ENCODE peak calls at places on chromosomes 11 and 22, in nine cellular contexts. One of them, this sample, is unnamed.

GRCh38 chr11:43904737-43905515 is 24.3 kb downstream of the ALKBH3 start:
- DNase-seq in OCI-LY7: no peak
- DNase-seq in lower lobe of right lung: no peak
- DNase-seq in AG10803: peak; percentile 25
- DNase-seq in PC-3: no peak
- DNase-seq in osteocyte: no peak
- DNase-seq in colonic mucosa: no peak
- DNase-seq in mucosa of descending colon: no peak
- DNase-seq in neural crest cell: no peak
- DNase-seq in this sample: no peak

GRCh38 chr11:122817121-122817520 is 21.2 kb upstream of the CRTAM start:
- DNase-seq in neural crest cell: no peak
- DNase-seq in colonic mucosa: peak; percentile 26
- DNase-seq in lower lobe of right lung: no peak
- DNase-seq in PC-3: peak; percentile 98
- DNase-seq in AG10803: no peak
- DNase-seq in OCI-LY7: no peak
- DNase-seq in mucosa of descending colon: no peak
- DNase-seq in osteocyte: no peak
- DNase-seq in this sample: no peak

GRCh38 chr22:23875801-23876200 is 18.1 kb downstream of the SLC2A11 start:
- DNase-seq in osteocyte: no peak
- DNase-seq in OCI-LY7: no peak
- DNase-seq in AG10803: no peak
- DNase-seq in PC-3: no peak
- DNase-seq in neural crest cell: no peak
- DNase-seq in lower lobe of right lung: no peak
- DNase-seq in colonic mucosa: no peak
- DNase-seq in mucosa of descending colon: no peak
- DNase-seq in this sample: no peak

GRCh38 chr11:33617672-33618362 is 82.8 kb downstream of the C11orf91 start:
- DNase-seq in colonic mucosa: no peak
- DNase-seq in lower lobe of right lung: no peak
- DNase-seq in OCI-LY7: no peak
- DNase-seq in AG10803: no peak
- DNase-seq in mucosa of descending colon: no peak
- DNase-seq in PC-3: peak; percentile 43
- DNase-seq in osteocyte: no peak
- DNase-seq in neural crest cell: no peak
- DNase-seq in this sample: no peak

GRCh38 chr11:69376155-69377028 is 82.4 kb downstream of the MYEOV start:
- DNase-seq in mucosa of descending colon: peak; percentile 73
- DNase-seq in AG10803: no peak
- DNase-seq in colonic mucosa: peak; percentile 61
- DNase-seq in lower lobe of right lung: no peak
- DNase-seq in OCI-LY7: no peak
- DNase-seq in osteocyte: no peak
- DNase-seq in neural crest cell: no peak
- DNase-seq in PC-3: no peak
- DNase-seq in this sample: no peak

GRCh38 chr11:70605846-70606245 is 207.5 kb downstream of the CTTN start:
- DNase-seq in colonic mucosa: no peak
- DNase-seq in neural crest cell: no peak
- DNase-seq in OCI-LY7: no peak
- DNase-seq in PC-3: no peak
- DNase-seq in lower lobe of right lung: peak; percentile 2
- DNase-seq in AG10803: no peak
- DNase-seq in osteocyte: no peak
- DNase-seq in mucosa of descending colon: peak; percentile 12
- DNase-seq in this sample: no peak

GRCh38 chr11:119319702-119320592 is 3.0 kb upstream of the MCAM start:
- DNase-seq in lower lobe of right lung: no peak
- DNase-seq in OCI-LY7: no peak
- DNase-seq in PC-3: no peak
- DNase-seq in AG10803: no peak
- DNase-seq in colonic mucosa: no peak
- DNase-seq in mucosa of descending colon: peak; percentile 51
- DNase-seq in neural crest cell: peak; percentile 73
- DNase-seq in osteocyte: no peak
- DNase-seq in this sample: no peak

GRCh38 chr11:60343094-60343704 is 16.1 kb downstream of the MS4A6E start:
- DNase-seq in PC-3: peak; percentile 71
- DNase-seq in osteocyte: no peak
- DNase-seq in AG10803: no peak
- DNase-seq in colonic mucosa: no peak
- DNase-seq in neural crest cell: no peak
- DNase-seq in mucosa of descending colon: no peak
- DNase-seq in lower lobe of right lung: no peak
- DNase-seq in OCI-LY7: peak; percentile 61
- DNase-seq in this sample: no peak

GRCh38 chr11:46120361-46120710 is 918 bp downstream of the PHF21A start:
- DNase-seq in mucosa of descending colon: peak; percentile 67
- DNase-seq in neural crest cell: peak; percentile 5
- DNase-seq in PC-3: no peak
- DNase-seq in OCI-LY7: peak; percentile 39
- DNase-seq in AG10803: no peak
- DNase-seq in osteocyte: no peak
- DNase-seq in lower lobe of right lung: peak; percentile 50
- DNase-seq in colonic mucosa: no peak
- DNase-seq in this sample: no peak

GRCh38 chr11:33912405-33913361 is 20.8 kb upstream of the LMO2 start:
- DNase-seq in osteocyte: no peak
- DNase-seq in colonic mucosa: no peak
- DNase-seq in PC-3: peak; percentile 83
- DNase-seq in AG10803: peak; percentile 90
- DNase-seq in neural crest cell: no peak
- DNase-seq in lower lobe of right lung: no peak
- DNase-seq in mucosa of descending colon: no peak
- DNase-seq in OCI-LY7: no peak
- DNase-seq in this sample: peak; percentile 84

GRCh38 chr11:132803436-132803835 is 728.9 kb downstream of the OPCML start:
- DNase-seq in mucosa of descending colon: no peak
- DNase-seq in lower lobe of right lung: no peak
- DNase-seq in osteocyte: no peak
- DNase-seq in neural crest cell: no peak
- DNase-seq in PC-3: no peak
- DNase-seq in colonic mucosa: no peak
- DNase-seq in AG10803: peak; percentile 21
- DNase-seq in OCI-LY7: no peak
- DNase-seq in this sample: peak; percentile 56

GRCh38 chr11:6979365-6979764 is 40.8 kb downstream of the ZNF214 start:
- DNase-seq in neural crest cell: no peak
- DNase-seq in osteocyte: no peak
- DNase-seq in lower lobe of right lung: no peak
- DNase-seq in mucosa of descending colon: no peak
- DNase-seq in AG10803: peak; percentile 32
- DNase-seq in colonic mucosa: no peak
- DNase-seq in OCI-LY7: no peak
- DNase-seq in PC-3: peak; percentile 4
- DNase-seq in this sample: peak; percentile 33

GRCh38 chr11:72589802-72590761 is 84.1 kb downstream of the PDE2A start:
- DNase-seq in neural crest cell: peak; percentile 55
- DNase-seq in lower lobe of right lung: no peak
- DNase-seq in AG10803: peak; percentile 5
- DNase-seq in colonic mucosa: no peak
- DNase-seq in OCI-LY7: peak; percentile 37
- DNase-seq in osteocyte: no peak
- DNase-seq in PC-3: peak; percentile 31
- DNase-seq in mucosa of descending colon: peak; percentile 56
- DNase-seq in this sample: no peak

GRCh38 chr11:47352556-47352955 is at the start of gene MYBPC3:
- DNase-seq in PC-3: no peak
- DNase-seq in OCI-LY7: no peak
- DNase-seq in neural crest cell: no peak
- DNase-seq in colonic mucosa: no peak
- DNase-seq in osteocyte: no peak
- DNase-seq in lower lobe of right lung: no peak
- DNase-seq in mucosa of descending colon: no peak
- DNase-seq in AG10803: no peak
- DNase-seq in this sample: no peak

GRCh38 chr22:38246692-38247091 is 26.1 kb downstream of the TMEM184B start:
- DNase-seq in AG10803: no peak
- DNase-seq in mucosa of descending colon: no peak
- DNase-seq in neural crest cell: no peak
- DNase-seq in PC-3: no peak
- DNase-seq in OCI-LY7: no peak
- DNase-seq in osteocyte: no peak
- DNase-seq in colonic mucosa: no peak
- DNase-seq in lower lobe of right lung: no peak
- DNase-seq in this sample: no peak

GRCh38 chr11:57566564-57567209 is 785 bp downstream of the UBE2L6 start:
- DNase-seq in OCI-LY7: no peak
- DNase-seq in lower lobe of right lung: no peak
- DNase-seq in mucosa of descending colon: no peak
- DNase-seq in PC-3: no peak
- DNase-seq in colonic mucosa: no peak
- DNase-seq in neural crest cell: no peak
- DNase-seq in AG10803: peak; percentile 3
- DNase-seq in osteocyte: no peak
- DNase-seq in this sample: peak; percentile 5

GRCh38 chr11:134425816-134426536 is 13.9 kb upstream of the B3GAT1 start:
- DNase-seq in OCI-LY7: no peak
- DNase-seq in mucosa of descending colon: no peak
- DNase-seq in PC-3: no peak
- DNase-seq in AG10803: no peak
- DNase-seq in colonic mucosa: no peak
- DNase-seq in lower lobe of right lung: no peak
- DNase-seq in osteocyte: no peak
- DNase-seq in neural crest cell: no peak
- DNase-seq in this sample: no peak

GRCh38 chr11:104390696-104391095 is 226.7 kb upstream of the PDGFD start:
- DNase-seq in colonic mucosa: no peak
- DNase-seq in OCI-LY7: no peak
- DNase-seq in AG10803: peak; percentile 58
- DNase-seq in osteocyte: no peak
- DNase-seq in mucosa of descending colon: no peak
- DNase-seq in neural crest cell: no peak
- DNase-seq in lower lobe of right lung: no peak
- DNase-seq in PC-3: peak; percentile 25
- DNase-seq in this sample: no peak

GRCh38 chr11:5809122-5809519 is 397 bp downstream of the OR52N2 start:
- DNase-seq in mucosa of descending colon: no peak
- DNase-seq in osteocyte: no peak
- DNase-seq in neural crest cell: no peak
- DNase-seq in lower lobe of right lung: no peak
- DNase-seq in colonic mucosa: no peak
- DNase-seq in PC-3: no peak
- DNase-seq in AG10803: no peak
- DNase-seq in OCI-LY7: no peak
- DNase-seq in this sample: no peak

GRCh38 chr22:42912049-42912448 is 55.0 kb upstream of the ARFGAP3 start:
- DNase-seq in PC-3: peak; percentile 4
- DNase-seq in osteocyte: no peak
- DNase-seq in mucosa of descending colon: no peak
- DNase-seq in lower lobe of right lung: no peak
- DNase-seq in colonic mucosa: no peak
- DNase-seq in OCI-LY7: no peak
- DNase-seq in AG10803: no peak
- DNase-seq in neural crest cell: no peak
- DNase-seq in this sample: no peak
- TF ChIP-seq CTCF in PC-3: no peak
- TF ChIP-seq CTCF in osteocyte: no peak
- TF ChIP-seq CTCF in mucosa of descending colon: no peak
- TF ChIP-seq CTCF in lower lobe of right lung: no peak
- TF ChIP-seq CTCF in colonic mucosa: no peak
- TF ChIP-seq CTCF in OCI-LY7: no peak
- TF ChIP-seq CTCF in AG10803: no peak
- TF ChIP-seq CTCF in neural crest cell: no peak
- TF ChIP-seq CTCF in this sample: no peak

DNA sequence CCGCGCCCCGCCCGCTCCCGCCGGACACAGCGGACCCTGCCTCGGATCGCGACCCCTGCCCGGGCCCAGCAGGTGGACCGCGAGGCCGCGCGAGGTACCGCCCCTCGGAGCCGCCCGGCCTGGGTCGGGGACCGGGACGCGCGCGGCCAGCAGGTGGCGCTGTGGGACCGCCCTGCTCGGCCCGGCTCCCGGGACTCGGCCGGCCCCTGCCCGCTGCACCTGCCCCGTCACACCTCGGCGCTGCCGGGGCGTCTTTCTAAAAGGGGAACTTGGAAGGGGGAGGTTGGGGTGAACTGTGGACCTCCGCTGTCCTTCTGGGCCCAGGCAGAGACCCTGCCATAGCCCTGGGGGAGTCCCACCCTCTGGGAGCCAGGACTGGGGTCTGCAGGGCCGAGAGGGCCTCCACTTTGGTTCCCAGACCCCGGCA is 11.1 kb downstream of the CRELD2 start:
- DNase-seq in lower lobe of right lung: peak; percentile 80
- DNase-seq in PC-3: peak; percentile 62
- DNase-seq in osteocyte: no peak
- DNase-seq in neural crest cell: peak; percentile 75
- DNase-seq in mucosa of descending colon: peak; percentile 82
- DNase-seq in AG10803: no peak
- DNase-seq in colonic mucosa: peak; percentile 63
- DNase-seq in OCI-LY7: peak; percentile 89
- DNase-seq in this sample: no peak
- TF ChIP-seq CTCF in lower lobe of right lung: peak; percentile 84
- TF ChIP-seq CTCF in PC-3: peak; percentile 57
- TF ChIP-seq CTCF in osteocyte: peak; percentile 94
- TF ChIP-seq CTCF in neural crest cell: peak; percentile 92
- TF ChIP-seq CTCF in mucosa of descending colon: peak; percentile 90
- TF ChIP-seq CTCF in AG10803: peak; percentile 30
- TF ChIP-seq CTCF in colonic mucosa: peak; percentile 69
- TF ChIP-seq CTCF in OCI-LY7: peak; percentile 78
- TF ChIP-seq CTCF in this sample: peak; percentile 95

DNA sequence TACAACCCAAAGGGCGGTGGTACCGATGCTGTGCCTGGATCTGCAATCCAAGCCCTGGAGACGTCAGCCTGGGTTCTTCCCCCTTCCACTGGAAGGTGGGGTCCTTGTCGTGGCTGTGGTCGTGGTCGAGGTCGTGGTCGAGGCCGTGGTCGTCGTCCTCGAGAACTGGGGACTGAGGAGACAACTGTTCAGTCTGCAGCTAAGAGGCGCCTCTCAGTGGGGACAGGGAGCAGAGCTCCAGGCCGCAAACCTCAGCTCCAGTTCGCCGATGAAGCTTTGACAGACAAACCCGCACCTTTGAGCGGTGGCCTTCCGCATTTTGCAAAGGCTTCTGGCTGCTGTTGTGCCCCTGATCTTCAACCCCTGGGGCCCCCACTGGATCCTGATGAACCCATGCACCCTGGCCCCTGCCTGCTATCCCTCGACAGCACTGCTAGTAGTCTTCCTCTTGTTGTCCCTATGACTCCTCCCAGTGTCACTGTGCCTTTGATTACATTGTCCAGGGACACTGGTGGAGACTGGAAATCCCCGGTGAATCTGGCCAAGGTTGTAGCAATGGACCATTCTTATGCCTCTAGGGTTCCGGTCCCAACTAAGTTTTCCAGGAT is 1.5 kb downstream of the KDM4F start:
- DNase-seq in PC-3: no peak
- DNase-seq in OCI-LY7: no peak
- DNase-seq in colonic mucosa: no peak
- DNase-seq in neural crest cell: no peak
- DNase-seq in lower lobe of right lung: no peak
- DNase-seq in AG10803: no peak
- DNase-seq in osteocyte: no peak
- DNase-seq in mucosa of descending colon: no peak
- DNase-seq in this sample: no peak
- TF ChIP-seq CTCF in PC-3: no peak
- TF ChIP-seq CTCF in OCI-LY7: no peak
- TF ChIP-seq CTCF in colonic mucosa: no peak
- TF ChIP-seq CTCF in neural crest cell: no peak
- TF ChIP-seq CTCF in lower lobe of right lung: no peak
- TF ChIP-seq CTCF in AG10803: no peak
- TF ChIP-seq CTCF in osteocyte: no peak
- TF ChIP-seq CTCF in mucosa of descending colon: no peak
- TF ChIP-seq CTCF in this sample: no peak

GRCh38 chr11:66264893-66265292 is 3.5 kb upstream of the RAB1B start:
- DNase-seq in OCI-LY7: peak; percentile 41
- DNase-seq in AG10803: no peak
- DNase-seq in neural crest cell: no peak
- DNase-seq in colonic mucosa: no peak
- DNase-seq in mucosa of descending colon: no peak
- DNase-seq in lower lobe of right lung: no peak
- DNase-seq in osteocyte: no peak
- DNase-seq in PC-3: peak; percentile 41
- DNase-seq in this sample: no peak
- TF ChIP-seq CTCF in OCI-LY7: peak; percentile 78
- TF ChIP-seq CTCF in AG10803: peak; percentile 20
- TF ChIP-seq CTCF in neural crest cell: peak; percentile 48
- TF ChIP-seq CTCF in colonic mucosa: no peak
- TF ChIP-seq CTCF in mucosa of descending colon: no peak
- TF ChIP-seq CTCF in lower lobe of right lung: peak; percentile 12
- TF ChIP-seq CTCF in osteocyte: peak; percentile 33
- TF ChIP-seq CTCF in PC-3: peak; percentile 72
- TF ChIP-seq CTCF in this sample: peak; percentile 76